ENCODE peak calls at places on chromosome 15, in four cellular contexts. One of them, this sample, is unnamed. For H3K27me3, the result is how much of the 10 kb centered on the place peaks cover.

GRCh38 chr15:23503546-23503945 is 56.5 kb upstream of the GOLGA6L2 start:
- DNase-seq in GM12878: no peak
- DNase-seq in sigmoid colon: no peak
- DNase-seq in foreskin keratinocyte: no peak
- DNase-seq in this sample: no peak

GRCh38 chr15:95653361-95653805 is 677.1 kb upstream of the NR2F2 start:
- DNase-seq in GM12878: no peak
- DNase-seq in sigmoid colon: no peak
- DNase-seq in foreskin keratinocyte: peak
- DNase-seq in this sample: no peak

GRCh38 chr15:71448688-71449114 is 333.4 kb downstream of the THSD4 start:
- DNase-seq in GM12878: no peak
- DNase-seq in sigmoid colon: no peak
- DNase-seq in foreskin keratinocyte: peak
- DNase-seq in this sample: no peak

GRCh38 chr15:78651007-78651406 is 10.0 kb upstream of the CHRNB4 start:
- DNase-seq in GM12878: no peak
- DNase-seq in sigmoid colon: no peak
- DNase-seq in foreskin keratinocyte: no peak
- DNase-seq in this sample: no peak

GRCh38 chr15:68885070-68885469 is 45.3 kb upstream of the SPESP1 start:
- DNase-seq in GM12878: no peak
- DNase-seq in sigmoid colon: no peak
- DNase-seq in foreskin keratinocyte: peak
- DNase-seq in this sample: no peak

GRCh38 chr15:34116620-34117019 is 14.7 kb downstream of the PGBD4 start:
- DNase-seq in GM12878: no peak
- DNase-seq in sigmoid colon: no peak
- DNase-seq in foreskin keratinocyte: no peak
- DNase-seq in this sample: no peak

GRCh38 chr15:92200891-92201290 is 192.8 kb upstream of the ST8SIA2 start:
- DNase-seq in GM12878: no peak
- DNase-seq in sigmoid colon: no peak
- DNase-seq in foreskin keratinocyte: no peak
- DNase-seq in this sample: no peak

GRCh38 chr15:71197620-71198019 is 82.3 kb downstream of the THSD4 start:
- DNase-seq in GM12878: no peak
- DNase-seq in sigmoid colon: no peak
- DNase-seq in foreskin keratinocyte: no peak
- DNase-seq in this sample: no peak

GRCh38 chr15:26804063-26804804 is 31.4 kb upstream of the GABRB3 start:
- DNase-seq in GM12878: no peak
- DNase-seq in sigmoid colon: no peak
- DNase-seq in foreskin keratinocyte: no peak
- DNase-seq in this sample: no peak

GRCh38 chr15:74781673-74782595 is at the start of gene CSK:
- DNase-seq in GM12878: no peak
- DNase-seq in sigmoid colon: peak
- DNase-seq in foreskin keratinocyte: peak
- DNase-seq in this sample: no peak

GRCh38 chr15:47718474-47719440 is 1.5 kb downstream of the SEMA6D start:
- DNase-seq in GM12878: no peak
- DNase-seq in sigmoid colon: no peak
- DNase-seq in foreskin keratinocyte: peak
- DNase-seq in this sample: no peak

GRCh38 chr15:96421211-96421610 is 90.7 kb downstream of the NR2F2 start:
- DNase-seq in GM12878: no peak
- DNase-seq in sigmoid colon: no peak
- DNase-seq in foreskin keratinocyte: peak
- DNase-seq in this sample: no peak

GRCh38 chr15:80160570-80161156 is 7.9 kb downstream of the FAH start:
- DNase-seq in GM12878: peak
- DNase-seq in sigmoid colon: peak
- DNase-seq in foreskin keratinocyte: peak
- DNase-seq in this sample: peak

GRCh38 chr15:26665950-26666921 is 106.6 kb downstream of the GABRB3 start:
- DNase-seq in GM12878: no peak
- DNase-seq in sigmoid colon: no peak
- DNase-seq in foreskin keratinocyte: no peak
- DNase-seq in this sample: no peak

GRCh38 chr15:30043211-30043655 is 39.5 kb upstream of the GOLGA8J start:
- DNase-seq in GM12878: no peak
- DNase-seq in sigmoid colon: no peak
- DNase-seq in foreskin keratinocyte: no peak
- DNase-seq in this sample: no peak

GRCh38 chr15:80607288-80607980 is 87.7 kb upstream of the ABHD17C start:
- DNase-seq in GM12878: no peak
- DNase-seq in sigmoid colon: no peak
- DNase-seq in foreskin keratinocyte: no peak
- DNase-seq in this sample: no peak

GRCh38 chr15:71252036-71252898 is 137.0 kb downstream of the THSD4 start:
- DNase-seq in GM12878: no peak
- DNase-seq in sigmoid colon: no peak
- DNase-seq in foreskin keratinocyte: peak
- DNase-seq in this sample: no peak

GRCh38 chr15:99426431-99427105 is 139.2 kb upstream of the MEF2A start:
- DNase-seq in GM12878: no peak
- DNase-seq in sigmoid colon: peak
- DNase-seq in foreskin keratinocyte: no peak
- DNase-seq in this sample: no peak

GRCh38 chr15:58566029-58566428 is 134.2 kb downstream of the LIPC start:
- DNase-seq in GM12878: no peak
- DNase-seq in sigmoid colon: no peak
- DNase-seq in foreskin keratinocyte: peak
- DNase-seq in this sample: no peak

GRCh38 chr15:92197761-92198160 is 195.9 kb upstream of the ST8SIA2 start:
- DNase-seq in GM12878: no peak
- DNase-seq in sigmoid colon: no peak
- DNase-seq in foreskin keratinocyte: no peak
- DNase-seq in this sample: no peak

GRCh38 chr15:60079210-60079609 is 75.1 kb downstream of the FOXB1 start:
- DNase-seq in GM12878: no peak
- DNase-seq in sigmoid colon: no peak
- DNase-seq in foreskin keratinocyte: no peak
- DNase-seq in this sample: no peak

GRCh38 chr15:95932676-95933075 is 397.8 kb upstream of the NR2F2 start:
- DNase-seq in GM12878: no peak
- DNase-seq in sigmoid colon: no peak
- DNase-seq in foreskin keratinocyte: peak
- DNase-seq in this sample: peak

GRCh38 chr15:80861776-80862175 is 82.6 kb downstream of the CEMIP start:
- DNase-seq in GM12878: no peak
- DNase-seq in sigmoid colon: peak
- DNase-seq in foreskin keratinocyte: no peak
- DNase-seq in this sample: no peak

GRCh38 chr15:35958021-35958420 is 412.1 kb upstream of the DPH6 start:
- DNase-seq in GM12878: no peak
- DNase-seq in sigmoid colon: no peak
- DNase-seq in foreskin keratinocyte: peak
- DNase-seq in this sample: no peak

GRCh38 chr15:26148461-26148860 is 285.3 kb upstream of the ATP10A start:
- DNase-seq in GM12878: no peak
- DNase-seq in sigmoid colon: no peak
- DNase-seq in foreskin keratinocyte: no peak
- DNase-seq in this sample: no peak

GRCh38 chr15:66452421-66452820 is 45.1 kb downstream of the SNAPC5 start:
- DNase-seq in GM12878: no peak
- DNase-seq in sigmoid colon: no peak
- DNase-seq in foreskin keratinocyte: no peak
- DNase-seq in this sample: no peak

DNA sequence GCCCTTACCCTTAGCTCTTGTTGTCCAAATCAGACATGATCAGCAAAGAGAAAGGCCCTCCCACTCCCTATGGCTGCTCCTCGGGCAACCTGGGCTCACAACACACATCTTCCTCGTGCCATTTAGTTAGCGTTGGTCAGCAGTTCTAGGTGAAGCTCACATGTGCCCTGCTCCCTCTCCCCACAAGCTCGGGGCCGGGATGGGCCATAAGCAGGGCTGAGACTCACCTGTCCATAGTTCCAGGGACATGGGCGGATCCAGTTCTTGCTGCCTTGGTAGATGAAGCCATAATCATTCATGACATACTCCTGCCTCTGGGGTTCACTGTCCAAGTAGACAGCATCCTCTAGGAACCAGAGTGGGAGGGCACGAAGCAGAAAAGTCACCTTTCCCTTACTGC is 10.4 kb downstream of the TGM5 start:
- DNase-seq in GM12878: no peak
- DNase-seq in sigmoid colon: no peak
- DNase-seq in foreskin keratinocyte: no peak
- DNase-seq in this sample: no peak
- H3K27me3 ChIP-seq in GM12878: under half
- H3K27me3 ChIP-seq in sigmoid colon: under half
- H3K27me3 ChIP-seq in foreskin keratinocyte: under half
- H3K27me3 ChIP-seq in this sample: under half

DNA sequence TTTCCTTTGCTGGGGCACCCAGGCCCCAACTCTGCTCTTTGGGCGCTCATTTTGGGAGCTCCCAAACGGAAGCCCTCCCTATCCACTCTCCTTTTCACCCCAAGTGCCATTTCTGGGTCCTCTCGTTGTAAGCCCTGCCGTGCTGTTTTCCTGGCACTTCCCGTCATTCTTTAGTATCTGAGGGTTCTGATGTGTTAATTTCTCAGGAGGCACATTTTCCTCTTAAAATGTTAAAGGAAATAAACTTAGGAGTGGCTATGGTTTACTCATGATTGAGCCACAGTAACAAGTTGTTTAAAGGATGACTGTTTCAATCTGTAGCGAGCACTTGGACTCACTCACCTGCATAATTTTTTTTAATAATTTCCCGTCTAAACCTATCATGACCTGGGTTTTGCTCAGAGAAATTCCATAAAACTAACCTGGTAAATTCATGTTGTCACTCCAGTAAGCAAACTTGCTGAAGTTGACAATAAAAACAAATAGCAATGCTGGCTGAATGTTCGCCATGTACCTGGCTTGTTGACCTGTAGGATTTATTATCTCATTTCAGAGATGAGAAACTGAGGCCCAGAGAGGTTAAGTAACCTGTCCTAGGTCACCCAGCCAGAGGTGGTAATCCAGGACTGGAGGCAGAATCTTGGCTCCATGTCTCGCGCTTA is 10.6 kb downstream of the ALDH1A3 start:
- DNase-seq in GM12878: no peak
- DNase-seq in sigmoid colon: peak
- DNase-seq in foreskin keratinocyte: no peak
- DNase-seq in this sample: no peak
- H3K27me3 ChIP-seq in GM12878: under half
- H3K27me3 ChIP-seq in sigmoid colon: under half
- H3K27me3 ChIP-seq in foreskin keratinocyte: under half
- H3K27me3 ChIP-seq in this sample: under half

DNA sequence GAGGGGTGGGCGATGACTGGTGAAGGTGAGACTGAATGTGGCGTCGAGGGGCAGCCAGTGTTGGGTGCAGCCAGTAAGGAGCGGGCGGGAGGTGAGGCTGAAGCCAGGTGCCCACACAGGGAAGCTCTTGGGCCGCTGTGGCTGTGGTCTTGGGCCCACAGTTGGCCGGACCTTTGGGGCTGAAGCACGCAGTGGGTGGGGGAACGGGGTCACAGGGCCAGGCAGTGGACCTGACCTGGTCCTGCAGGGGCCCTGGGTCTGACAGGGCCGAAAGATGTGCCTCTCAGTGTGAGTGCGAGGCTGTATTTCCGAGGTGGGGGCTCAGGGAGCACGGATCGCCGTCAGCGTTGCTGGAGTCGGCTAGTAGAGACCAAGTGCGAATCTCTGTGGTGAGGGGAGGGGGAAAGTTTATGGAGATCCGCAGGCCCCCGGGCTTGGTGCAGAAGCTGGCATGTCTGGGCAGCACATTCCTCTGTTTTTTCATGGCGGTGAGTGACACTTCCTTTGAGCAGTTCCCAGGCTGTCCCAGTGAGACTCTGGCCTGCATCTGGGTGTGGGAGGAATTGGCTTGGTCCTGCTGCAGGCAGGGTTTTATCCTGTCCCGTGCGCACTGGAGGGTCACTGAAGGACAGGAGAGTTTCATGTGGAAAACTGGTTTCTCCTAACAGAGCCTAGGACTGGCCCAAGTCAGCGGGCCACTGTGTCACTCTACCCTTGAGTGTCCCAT is 100.8 kb downstream of the TMEM266 start:
- DNase-seq in GM12878: no peak
- DNase-seq in sigmoid colon: no peak
- DNase-seq in foreskin keratinocyte: peak
- DNase-seq in this sample: no peak
- H3K27me3 ChIP-seq in GM12878: under half
- H3K27me3 ChIP-seq in sigmoid colon: under half
- H3K27me3 ChIP-seq in foreskin keratinocyte: under half
- H3K27me3 ChIP-seq in this sample: under half

DNA sequence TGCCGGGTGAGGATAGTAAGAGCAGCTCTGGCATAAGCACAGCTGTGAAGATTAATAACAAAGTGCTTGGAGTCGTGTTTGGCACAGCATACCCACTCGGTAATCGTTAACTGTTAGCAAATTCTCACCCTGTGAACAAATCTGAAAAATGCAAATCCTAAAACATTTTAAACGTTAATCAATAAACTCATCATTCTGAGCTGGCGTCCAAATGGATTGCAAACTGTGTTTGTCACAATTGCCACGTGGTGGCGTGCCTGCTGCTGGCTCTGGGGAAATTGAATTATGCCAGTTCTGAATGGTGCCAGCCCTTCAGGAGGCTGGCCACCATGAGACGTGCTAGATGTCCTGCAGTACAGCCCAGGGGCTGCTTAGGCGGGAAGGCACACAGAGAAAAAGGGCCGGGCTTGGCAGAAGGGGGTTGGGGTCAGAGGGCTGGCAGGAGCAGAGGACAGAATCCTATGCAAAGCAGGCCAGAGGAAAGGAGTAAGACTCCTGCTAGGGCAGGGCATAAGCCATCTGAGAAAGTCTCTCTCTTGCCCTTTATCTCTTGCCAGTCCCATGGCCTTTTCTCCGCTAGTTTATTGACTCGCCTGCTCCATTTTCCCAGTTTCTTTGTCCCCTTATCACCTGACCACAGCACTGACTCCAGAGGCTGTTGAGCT is 22.1 kb upstream of the POLG start:
- DNase-seq in GM12878: no peak
- DNase-seq in sigmoid colon: no peak
- DNase-seq in foreskin keratinocyte: no peak
- DNase-seq in this sample: no peak
- H3K27me3 ChIP-seq in GM12878: under half
- H3K27me3 ChIP-seq in sigmoid colon: half or more
- H3K27me3 ChIP-seq in foreskin keratinocyte: half or more
- H3K27me3 ChIP-seq in this sample: half or more

GRCh38 chr15:89419370-89419984 is 76.9 kb downstream of the RHCG start:
- DNase-seq in GM12878: no peak
- DNase-seq in sigmoid colon: no peak
- DNase-seq in foreskin keratinocyte: no peak
- DNase-seq in this sample: no peak
- H3K27me3 ChIP-seq in GM12878: under half
- H3K27me3 ChIP-seq in sigmoid colon: under half
- H3K27me3 ChIP-seq in foreskin keratinocyte: half or more
- H3K27me3 ChIP-seq in this sample: under half